ENCODE peak calls at places on chromosomes 3 and 15, in five cellular contexts. Q is astrocyte of the spinal cord, X is left ventricle myocardium inferior, H is HCT116, T is heart left ventricle. U is an unnamed sample.

GRCh38 chr3:146382386-146382785 is 87.0 kb downstream of the PLSCR2 start:
- DNase-seq in X (no peak), H (peak; percentile 19), T (no peak), Q (peak; percentile 44), U (no peak)

GRCh38 chr3:114104414-114104813 is 47.9 kb downstream of the QTRT2 start:
- DNase-seq in H (no peak), X (no peak), Q (no peak), T (no peak), U (no peak)

GRCh38 chr3:190166948-190167347 is 46.3 kb upstream of the P3H2 start:
- DNase-seq in H (no peak), X (no peak), T (no peak), Q (no peak), U (no peak)

GRCh38 chr3:181851063-181851462 is 139.3 kb downstream of the SOX2 start:
- DNase-seq in H (no peak), Q (no peak), T (no peak), X (no peak), U (no peak)

GRCh38 chr15:90065682-90066049 is 36.6 kb downstream of the IDH2 start:
- DNase-seq in Q (no peak), H (no peak), T (no peak), X (no peak), U (no peak)

GRCh38 chr15:100202309-100202943 is 139.3 kb downstream of the ADAMTS17 start:
- DNase-seq in H (no peak), X (no peak), T (no peak), Q (no peak), U (no peak)

GRCh38 chr3:49701388-49702077 is 12.2 kb downstream of the RNF123 start:
- DNase-seq in Q (no peak), H (no peak), T (no peak), X (no peak), U (no peak)

GRCh38 chr3:7282988-7283387 is 422.1 kb downstream of the GRM7 start:
- DNase-seq in Q (peak; percentile 40), X (no peak), H (no peak), T (no peak), U (no peak)

GRCh38 chr3:492586-493296 is 296.2 kb downstream of the CHL1 start:
- DNase-seq in X (no peak), H (no peak), T (no peak), Q (no peak), U (no peak)

GRCh38 chr3:43528498-43529099 is 93.2 kb downstream of the ANO10 start:
- DNase-seq in T (no peak), X (no peak), Q (no peak), H (no peak), U (no peak)

GRCh38 chr3:51024765-51025681 is 350.3 kb downstream of the DOCK3 start:
- DNase-seq in Q (no peak), X (no peak), T (peak; percentile 8), H (no peak), U (no peak)

GRCh38 chr3:143158549-143158988 is 39.0 kb downstream of the CHST2 start:
- DNase-seq in X (no peak), Q (peak; percentile 52), T (no peak), H (no peak), U (no peak)

GRCh38 chr15:72288796-72289596 is 16.6 kb upstream of the PARP6 start:
- DNase-seq in X (no peak), T (no peak), Q (no peak), H (no peak), U (no peak)

GRCh38 chr3:150345021-150345538 is 63.0 kb upstream of the TSC22D2 start:
- DNase-seq in Q (no peak), T (no peak), X (no peak), H (peak; percentile 98), U (no peak)

GRCh38 chr3:125381743-125382142 is 6.6 kb upstream of the ZNF148 start:
- DNase-seq in X (no peak), T (no peak), Q (peak; percentile 37), H (no peak), U (no peak)

GRCh38 chr15:55834331-55834730 is 91.4 kb upstream of the PRTG start:
- DNase-seq in H (no peak), Q (no peak), T (no peak), X (no peak), U (no peak)

GRCh38 chr15:91049378-91050127 is 27.2 kb upstream of the VPS33B start:
- DNase-seq in X (no peak), Q (peak; percentile 71), T (peak; percentile 39), H (peak; percentile 73), U (peak; percentile 11)

GRCh38 chr3:68878322-68878721 is 54.0 kb downstream of the TAFA4 start:
- DNase-seq in Q (peak; percentile 19), T (no peak), X (no peak), H (no peak), U (peak; percentile 0)

GRCh38 chr3:119239421-119239820 is 1.3 kb downstream of the B4GALT4 start:
- DNase-seq in H (no peak), T (no peak), Q (peak; percentile 10), X (no peak), U (no peak)

GRCh38 chr3:186099178-186099577 is 9.7 kb downstream of the ETV5 start:
- DNase-seq in H (no peak), X (peak; percentile 29), Q (peak; percentile 78), T (peak; percentile 41), U (peak; percentile 88)

GRCh38 chr15:41568350-41569017 is 9.5 kb downstream of the TYRO3 start:
- DNase-seq in T (no peak), H (no peak), X (no peak), Q (no peak), U (peak; percentile 74)

GRCh38 chr3:49899815-49900214 is 3.9 kb downstream of the MST1R start:
- DNase-seq in X (no peak), Q (no peak), H (no peak), T (no peak), U (no peak)

GRCh38 chr15:76310470-76311070 is 699 bp downstream of the ETFA start:
- DNase-seq in H (no peak), T (no peak), Q (peak; percentile 25), X (no peak), U (no peak)

GRCh38 chr3:152197937-152198336 is 70.8 kb upstream of the MBNL1 start:
- DNase-seq in H (no peak), X (no peak), Q (no peak), T (no peak), U (no peak)

GRCh38 chr15:84863480-84864428 is 20.7 kb upstream of the SLC28A1 start:
- DNase-seq in H (no peak), X (no peak), Q (no peak), T (no peak), U (no peak)

GRCh38 chr3:53231532-53232511 is 24.0 kb downstream of the TKT start:
- DNase-seq in T (no peak), X (peak; percentile 10), H (no peak), Q (no peak), U (no peak)
- TF ChIP-seq CTCF in T (no peak), X (peak; percentile 11), H (peak; percentile 23), Q (peak; percentile 25), U (peak; percentile 37)

DNA sequence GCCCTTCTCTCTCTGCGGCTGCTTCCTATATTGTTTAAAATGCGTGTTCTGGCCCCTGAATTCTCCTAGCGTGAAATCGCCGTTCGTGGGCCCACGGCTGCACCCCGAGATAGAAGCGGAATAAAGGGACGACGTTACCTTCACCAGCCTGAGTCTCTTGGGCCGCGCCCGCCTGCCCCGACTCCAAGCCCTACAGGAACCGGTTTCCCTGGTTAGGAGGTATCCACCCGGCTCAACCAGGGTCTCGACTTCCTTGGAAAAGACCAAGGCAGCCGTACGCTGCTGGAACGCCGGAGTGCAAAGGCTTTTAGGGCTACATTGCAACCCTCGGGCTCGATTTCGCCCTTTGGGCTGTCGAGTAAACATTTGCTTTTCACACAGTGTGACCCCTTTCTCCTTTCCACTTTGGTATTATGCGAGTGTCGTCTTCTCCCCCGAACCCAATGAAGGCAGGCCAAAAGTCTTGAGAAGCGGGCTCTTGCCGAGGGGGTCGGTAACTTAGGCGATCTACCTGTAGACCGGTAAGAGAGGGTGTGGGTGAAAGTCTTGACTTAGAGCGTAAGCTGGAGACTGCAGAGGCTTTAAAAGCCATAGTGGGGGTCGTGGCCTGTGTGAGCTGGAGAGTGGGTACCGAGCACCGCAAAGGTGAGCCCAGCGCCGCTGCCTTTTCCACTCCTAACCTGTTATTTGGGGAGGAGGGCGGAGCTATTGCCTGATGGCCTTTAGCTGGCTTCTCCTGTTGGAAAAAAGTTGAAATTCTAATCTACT is 2.0 kb downstream of the TRIM71 start:
- DNase-seq in T (no peak), Q (no peak), H (no peak), X (no peak), U (no peak)
- H3K4me3 ChIP-seq in T (no peak overlapping the region), Q (no peak overlapping the region), H (no peak overlapping the region), X (no peak overlapping the region), U (no peak overlapping the region)

GRCh38 chr15:24772256-24772655 is 96.7 kb downstream of the NPAP1 start:
- DNase-seq in Q (no peak), H (no peak), T (no peak), X (no peak), U (no peak)
- TF ChIP-seq CTCF in Q (no peak), H (no peak), T (no peak), X (no peak), U (no peak)

DNA sequence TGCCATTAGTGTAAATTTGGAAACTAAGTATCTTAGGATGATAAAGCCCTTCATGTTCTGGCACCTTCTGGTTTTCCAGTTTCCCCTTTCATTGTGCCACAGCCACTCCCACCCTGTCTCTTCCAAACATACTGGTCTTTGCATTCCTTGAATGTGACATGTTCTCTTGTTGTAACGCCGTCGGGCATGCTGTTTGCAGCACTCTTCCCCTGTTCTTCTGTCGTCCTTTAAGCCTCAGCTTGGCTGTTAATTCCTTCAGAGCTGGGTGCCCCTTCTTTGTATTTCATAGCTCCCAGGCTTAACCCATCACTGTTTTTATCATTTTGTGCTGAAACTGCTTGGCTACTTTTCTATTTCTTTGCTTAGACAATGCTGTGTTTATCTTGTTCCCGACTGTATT is 95.5 kb upstream of the KCNAB1 start:
- DNase-seq in Q (peak; percentile 7), T (no peak), H (no peak), X (no peak), U (no peak)
- H3K4me3 ChIP-seq in Q (no peak overlapping the region), T (peak overlapping the region; percentile 12), H (no peak overlapping the region), X (peak overlapping the region; percentile 24), U (no peak overlapping the region)

U was measured in retinal pigment epithelial cell.